ENCODE peak calls at places on chromosomes 12 and 14, in five cellular contexts. H is cardiac muscle cell; O is upper lobe of right lung; A is IMR-90; Q is CD8-positive, alpha-beta T cell. E is an unnamed sample.

GRCh38 chr12:110248096-110248447 is 33.0 kb upstream of the ATP2A2 start:
- DNase-seq in A (no peak), O (no peak), H (no peak), Q (no peak), E (no peak)

GRCh38 chr12:101969-102878 is 35.7 kb downstream of the IQSEC3 start:
- DNase-seq in O (peak; percentile 51), H (no peak), A (no peak), Q (no peak), E (no peak)

GRCh38 chr14:105340821-105341408 is 26.4 kb downstream of the PACS2 start:
- DNase-seq in O (no peak), A (peak; percentile 11), H (no peak), Q (no peak), E (no peak)

GRCh38 chr14:104678346-104678745 is 11.1 kb upstream of the INF2 start:
- DNase-seq in Q (no peak), O (peak; percentile 65), A (peak; percentile 34), H (peak; percentile 43), E (peak; percentile 76)

GRCh38 chr14:105092124-105092911 is 27.1 kb upstream of the GPR132 start:
- DNase-seq in H (no peak), O (peak; percentile 72), A (no peak), Q (no peak), E (no peak)

GRCh38 chr12:21881950-21882349 is 59.3 kb downstream of the ABCC9 start:
- DNase-seq in Q (no peak), O (no peak), A (no peak), H (peak; percentile 1), E (peak; percentile 68)

GRCh38 chr14:54728700-54729527 is 162.0 kb downstream of the SAMD4A start:
- DNase-seq in H (peak; percentile 59), O (no peak), Q (no peak), A (peak; percentile 49), E (no peak)

GRCh38 chr12:3698218-3698974 is 54.5 kb downstream of the CRACR2A start:
- DNase-seq in Q (no peak), A (peak; percentile 95), H (peak; percentile 86), O (no peak), E (no peak)

GRCh38 chr12:54018608-54018984 is 9.6 kb upstream of the HOXC6 start:
- DNase-seq in H (no peak), A (no peak), O (no peak), Q (no peak), E (no peak)

GRCh38 chr14:99360774-99361595 is 89.0 kb upstream of the BCL11B start:
- DNase-seq in O (no peak), H (no peak), A (no peak), Q (no peak), E (no peak)

GRCh38 chr12:52539821-52540173 is 13.1 kb downstream of the KRT71 start:
- DNase-seq in O (no peak), Q (no peak), H (no peak), A (no peak), E (no peak)

GRCh38 chr12:98736352-98737326 is 91.5 kb downstream of the APAF1 start:
- DNase-seq in H (no peak), O (no peak), Q (no peak), A (peak; percentile 57), E (no peak)

GRCh38 chr14:46902837-46903236 is 251.3 kb upstream of the RPL10L start:
- DNase-seq in A (no peak), O (peak; percentile 8), Q (no peak), H (no peak), E (no peak)

GRCh38 chr14:96597680-96598079 is 95.5 kb downstream of the PAPOLA start:
- DNase-seq in O (no peak), Q (no peak), H (no peak), A (no peak), E (no peak)

GRCh38 chr12:109949089-109949488 is 47.1 kb downstream of the GIT2 start:
- DNase-seq in Q (no peak), A (peak; percentile 79), H (peak; percentile 73), O (no peak), E (no peak)

DNA sequence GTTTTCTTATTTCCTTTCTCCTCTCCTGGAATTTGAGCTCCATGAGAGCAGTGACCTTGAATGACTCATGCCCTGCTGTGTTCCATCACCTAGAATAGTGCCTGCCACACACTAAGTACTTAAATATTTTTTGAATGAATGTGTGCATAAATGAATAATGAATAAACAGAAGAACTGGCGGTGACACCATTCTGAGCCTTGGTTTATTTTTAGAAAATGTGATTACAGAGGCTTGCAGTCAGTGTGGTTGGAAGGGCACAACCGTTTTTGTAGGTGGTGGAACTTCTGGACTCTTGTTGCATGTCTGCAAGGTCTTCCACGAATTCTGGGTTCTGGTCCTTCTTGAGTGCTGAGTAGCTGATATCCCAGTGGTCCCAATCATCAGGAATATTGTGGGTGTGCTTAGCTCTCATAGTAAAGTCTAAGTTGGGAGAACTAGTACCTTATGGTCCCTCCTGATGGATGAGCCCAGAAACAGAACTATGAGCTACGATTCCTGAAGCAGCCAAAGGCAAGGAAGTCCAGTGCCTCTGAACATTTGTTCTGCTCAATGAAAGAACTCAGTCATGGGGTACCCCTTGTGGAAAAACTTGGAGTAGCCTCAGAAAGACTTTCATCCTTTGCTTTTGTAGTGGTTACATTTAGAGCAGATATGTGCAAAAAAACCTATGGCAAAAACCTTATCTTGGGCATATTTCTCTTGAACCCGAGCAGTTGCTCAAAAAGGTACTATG is 28.8 kb upstream of the BHLHE41 start:
- DNase-seq in H (peak; percentile 92), O (no peak), A (peak; percentile 97), Q (no peak), E (no peak)
- TF ChIP-seq CTCF in H (peak; percentile 20), O (no peak), A (peak; percentile 20), Q (no peak), E (no peak)

DNA sequence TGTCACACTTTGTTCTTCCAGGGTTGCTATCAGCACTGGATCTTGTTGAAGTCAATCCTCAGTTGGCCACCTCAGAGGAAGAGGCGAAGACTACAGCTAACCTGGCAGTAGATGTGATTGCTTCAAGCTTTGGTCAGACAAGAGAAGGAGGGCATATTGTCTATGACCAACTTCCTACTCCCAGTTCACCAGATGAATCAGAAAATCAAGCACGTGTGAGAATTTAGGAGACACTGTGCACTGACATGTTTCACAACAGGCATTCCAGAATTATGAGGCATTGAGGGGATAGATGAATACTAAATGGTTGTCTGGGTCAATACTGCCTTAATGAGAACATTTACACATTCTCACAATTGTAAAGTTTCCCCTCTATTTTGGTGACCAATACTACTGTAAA is 23.7 kb downstream of the VTI1B start:
- DNase-seq in Q (no peak), H (peak; percentile 76), A (peak; percentile 65), O (no peak), E (no peak)
- H3K4me3 ChIP-seq in Q (no peak overlapping the region), H (no peak overlapping the region), A (no peak overlapping the region), O (no peak overlapping the region), E (no peak overlapping the region)

GRCh38 chr14:63605041-63605532 is 36.6 kb downstream of the WDR89 start:
- DNase-seq in O (no peak), Q (no peak), H (no peak), A (peak; percentile 49), E (no peak)

GRCh38 chr14:63603749-63604277 is 37.9 kb downstream of the WDR89 start:
- DNase-seq in H (no peak), O (no peak), Q (no peak), A (no peak), E (no peak)

GRCh38 chr14:63598821-63599220 is 42.9 kb downstream of the WDR89 start:
- DNase-seq in O (no peak), H (no peak), Q (no peak), A (no peak), E (no peak)

GRCh38 chr14:63604626-63605025 is 37.0 kb downstream of the WDR89 start:
- DNase-seq in O (no peak), H (no peak), Q (no peak), A (no peak), E (no peak)
- H3K27ac ChIP-seq in O (no peak overlapping the region), H (no peak overlapping the region), Q (no peak overlapping the region), A (no peak overlapping the region), E (no peak overlapping the region)

DNA sequence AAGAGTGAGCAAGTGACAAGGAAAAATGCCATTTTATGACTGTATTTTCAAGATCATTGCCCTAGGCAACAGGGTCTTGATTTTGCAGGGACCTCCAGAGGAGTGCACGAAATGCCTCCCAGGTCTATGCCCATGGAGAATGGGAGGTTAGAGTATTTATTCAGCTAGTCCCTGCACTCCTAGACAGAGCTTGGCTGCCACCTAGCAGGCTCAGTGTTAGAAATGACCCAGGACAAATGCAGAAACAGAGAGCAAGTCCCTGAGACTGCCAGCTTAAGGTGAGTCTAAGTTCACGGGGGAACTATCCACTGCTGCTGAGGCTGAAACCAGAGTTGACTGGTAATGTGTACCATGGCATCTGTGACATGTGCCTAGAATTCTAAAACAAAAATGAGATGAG is 506.4 kb downstream of the MED13L start:
- DNase-seq in Q (no peak), O (no peak), A (no peak), H (peak; percentile 5), E (no peak)
- TF ChIP-seq CTCF in Q (no peak), O (no peak), A (no peak), H (no peak), E (no peak)

GRCh38 chr14:77026166-77026929 is 2.2 kb downstream of the IRF2BPL start:
- DNase-seq in O (peak; percentile 82), H (peak; percentile 60), A (peak; percentile 51), Q (peak; percentile 12), E (no peak)

GRCh38 chr14:77024171-77024627 is 4.3 kb downstream of the IRF2BPL start:
- DNase-seq in Q (peak; percentile 40), O (no peak), H (peak; percentile 67), A (peak; percentile 43), E (no peak)

GRCh38 chr14:77025744-77026165 is 2.8 kb downstream of the IRF2BPL start:
- DNase-seq in A (no peak), Q (no peak), O (peak; percentile 71), H (no peak), E (no peak)

GRCh38 chr14:77022219-77022852 is 6.2 kb downstream of the IRF2BPL start:
- DNase-seq in H (no peak), A (no peak), O (no peak), Q (no peak), E (no peak)

GRCh38 chr14:77023001-77023996 is 5.2 kb downstream of the IRF2BPL start:
- DNase-seq in O (no peak), A (peak; percentile 38), Q (no peak), H (peak; percentile 70), E (no peak)
- H3K4me3 ChIP-seq in O (peak overlapping the region; percentile 73), A (peak overlapping the region; percentile 11), Q (no peak overlapping the region), H (peak overlapping the region; percentile 85), E (peak overlapping the region; percentile 85)

GRCh38 chr14:69087061-69087461 is 65.9 kb downstream of the DCAF5 start:
- DNase-seq in Q (no peak), H (peak; percentile 67), O (no peak), A (peak; percentile 28), E (no peak)
- H3K27ac ChIP-seq in Q (no peak overlapping the region), H (peak overlapping the region; percentile 63), O (peak overlapping the region; percentile 70), A (no peak overlapping the region), E (peak overlapping the region; percentile 25)

GRCh38 chr14:81344461-81345160 is 55.5 kb downstream of the STON2 start:
- DNase-seq in Q (no peak), A (no peak), O (no peak), H (no peak), E (no peak)
- TF ChIP-seq CTCF in Q (no peak), A (no peak), O (no peak), H (no peak), E (no peak)

DNA sequence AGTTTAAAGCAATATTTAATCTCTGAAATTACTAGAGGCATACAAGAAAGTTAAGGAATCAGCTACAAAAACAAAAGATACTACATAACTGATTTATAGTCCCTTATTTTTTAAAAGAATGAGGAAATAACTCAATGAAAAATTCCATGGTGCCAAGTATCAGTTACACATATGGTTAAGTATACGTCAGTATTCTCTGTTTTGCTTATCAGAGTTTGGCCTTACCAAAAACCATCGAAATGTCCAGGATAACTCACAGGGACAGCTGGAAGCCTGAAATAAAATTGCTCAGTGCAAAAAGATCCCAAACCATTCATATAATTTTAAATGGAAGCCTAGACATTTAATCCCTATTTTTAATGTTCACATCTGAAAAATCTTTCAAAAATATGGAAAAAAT is 3.6 kb downstream of the CFL2 start:
- DNase-seq in A (peak; percentile 66), Q (no peak), O (no peak), H (peak; percentile 53), E (no peak)
- H3K4me3 ChIP-seq in A (no peak overlapping the region), Q (no peak overlapping the region), O (no peak overlapping the region), H (no peak overlapping the region), E (peak overlapping the region; percentile 50)

E was measured in coronary artery.